ENCODE peak calls at places on chromosome 1, in ten cellular contexts. J is Caco-2, G is left ventricle myocardium inferior, Q is MM.1S, H is neural crest cell, U is stomach, P is endothelial cell, X is BE2C, D is PC-3, B is natural killer cell. L is an unnamed sample.
A peak's percentile ranks its signal among the peaks of the same experiment; 100 is the strongest.

GRCh38 chr1:174344162-174344561 is 103.6 kb upstream of the GPR52 start:
- DNase-seq in Q (peak; percentile 57), U (no peak), J (no peak), G (no peak), H (no peak), D (no peak), P (no peak), B (no peak), X (no peak), L (no peak)

GRCh38 chr1:1672181-1672965 is 13.6 kb upstream of the CDK11B start:
- DNase-seq in D (no peak), G (no peak), X (no peak), U (no peak), P (no peak), H (no peak), Q (no peak), B (no peak), J (no peak), L (no peak)

GRCh38 chr1:17168480-17168878 is 36.4 kb upstream of the PADI1 start:
- DNase-seq in U (no peak), X (no peak), G (no peak), B (no peak), P (no peak), Q (no peak), J (no peak), H (no peak), D (peak; percentile 80), L (no peak)

GRCh38 chr1:46613661-46614603 is 2.7 kb downstream of the MOB3C start:
- DNase-seq in Q (no peak), X (no peak), P (peak; percentile 85), G (peak; percentile 96), B (no peak), H (peak; percentile 44), U (peak; percentile 72), D (peak; percentile 39), J (no peak), L (peak; percentile 89)

GRCh38 chr1:76511226-76511625 is 356.1 kb upstream of the ST6GALNAC5 start:
- DNase-seq in H (no peak), B (no peak), U (no peak), X (no peak), P (no peak), G (no peak), Q (no peak), J (peak; percentile 14), D (no peak), L (no peak)

GRCh38 chr1:2428490-2428889 is 16.1 kb upstream of the PEX10 start:
- DNase-seq in G (no peak), P (no peak), J (no peak), B (no peak), D (no peak), H (no peak), X (no peak), Q (no peak), U (no peak), L (no peak)

GRCh38 chr1:162823231-162823630 is 32.7 kb downstream of the HSD17B7 start:
- DNase-seq in G (no peak), P (no peak), J (no peak), Q (no peak), X (no peak), D (peak; percentile 22), U (no peak), B (no peak), H (no peak), L (no peak)

GRCh38 chr1:37561096-37561793 is 4.5 kb downstream of the DNALI1 start:
- DNase-seq in Q (no peak), P (no peak), H (no peak), J (no peak), X (no peak), D (no peak), U (no peak), B (no peak), G (no peak), L (no peak)

GRCh38 chr1:180631197-180631765 is 541 bp upstream of the XPR1 start:
- DNase-seq in X (no peak), H (no peak), U (no peak), G (no peak), D (no peak), B (no peak), P (no peak), J (no peak), Q (no peak), L (no peak)

GRCh38 chr1:180632326-180633088 is 685 bp downstream of the XPR1 start:
- DNase-seq in H (peak; percentile 58), G (peak; percentile 62), X (peak; percentile 73), B (peak; percentile 65), P (peak; percentile 74), D (peak; percentile 19), J (peak; percentile 80), U (peak; percentile 60), Q (peak; percentile 72), L (peak; percentile 87)

GRCh38 chr1:180630408-180631196 is 1.2 kb upstream of the XPR1 start:
- DNase-seq in P (no peak), X (no peak), U (no peak), Q (no peak), H (no peak), D (no peak), G (no peak), J (no peak), B (no peak), L (no peak)

GRCh38 chr1:180633092-180634045 is 1.5 kb downstream of the XPR1 start:
- DNase-seq in P (no peak), B (no peak), G (no peak), U (no peak), Q (no peak), H (no peak), X (no peak), D (peak; percentile 11), J (no peak), L (no peak)

DNA sequence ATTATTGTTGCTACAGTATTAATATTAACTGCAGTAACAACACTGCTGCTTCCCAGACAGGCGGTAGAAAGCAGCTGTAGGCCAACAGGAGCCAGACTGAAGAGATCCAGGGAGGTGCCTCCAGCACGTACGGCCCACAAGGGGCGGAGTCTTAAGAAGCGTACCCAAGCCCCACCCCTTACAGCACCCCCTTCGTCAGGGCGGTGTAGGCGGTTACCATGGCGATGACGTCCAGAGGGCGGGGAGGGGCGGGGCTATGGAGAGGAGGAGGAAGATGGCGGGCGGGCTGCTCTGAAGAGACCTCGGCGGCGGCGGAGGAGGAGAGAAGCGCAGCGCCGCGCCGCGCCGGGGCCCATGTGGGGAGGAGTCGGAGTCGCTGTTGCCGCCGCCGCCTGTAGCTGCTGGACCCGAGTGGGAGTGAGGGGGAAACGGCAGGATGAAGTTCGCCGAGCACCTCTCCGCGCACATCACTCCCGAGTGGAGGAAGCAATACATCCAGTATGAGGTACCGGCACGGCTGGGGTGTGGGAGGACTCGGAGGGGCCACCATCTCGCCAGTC is at the start of gene XPR1:
- DNase-seq in G (peak; percentile 98), X (peak; percentile 99), P (peak; percentile 94), U (peak; percentile 98), B (peak; percentile 88), D (peak; percentile 94), Q (peak; percentile 100), H (peak; percentile 88), J (peak; percentile 97), L (peak; percentile 98)
- TF ChIP-seq CTCF in G (peak; percentile 59), X (no peak), P (no peak), U (peak; percentile 23), B (no peak), D (no peak), Q (peak; percentile 61), H (peak; percentile 20), J (no peak), L (peak; percentile 34)

DNA sequence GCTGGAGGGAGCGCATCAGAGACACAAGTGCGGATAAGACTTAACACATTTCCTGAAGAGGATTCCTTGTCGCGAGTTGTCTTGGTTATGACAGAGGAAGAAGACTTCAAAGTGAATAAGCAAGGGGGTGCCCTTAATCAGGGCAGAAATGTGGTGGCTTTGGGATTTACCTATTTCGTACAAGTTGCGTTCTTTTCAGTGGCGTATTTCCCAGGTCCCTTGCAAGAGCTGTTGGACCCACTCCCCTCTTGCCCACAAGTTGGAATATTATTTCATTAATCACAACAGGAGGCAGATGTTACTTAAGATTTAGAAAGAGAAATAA is 121.8 kb downstream of the ESRRG start:
- DNase-seq in U (no peak), X (no peak), J (no peak), Q (no peak), D (no peak), G (no peak), B (no peak), H (no peak), P (no peak), L (no peak)
- TF ChIP-seq CTCF in U (no peak), X (no peak), J (no peak), Q (no peak), D (peak; percentile 30), G (no peak), B (no peak), H (no peak), P (no peak), L (no peak)

GRCh38 chr1:6472391-6472790 is 6.4 kb upstream of the TNFRSF25 start:
- DNase-seq in X (no peak), G (no peak), J (peak; percentile 39), H (no peak), B (no peak), Q (no peak), U (no peak), D (no peak), P (peak; percentile 47), L (no peak)
- TF ChIP-seq CTCF in X (no peak), G (peak; percentile 7), J (peak; percentile 27), H (peak; percentile 54), B (no peak), Q (peak; percentile 76), U (no peak), D (peak; percentile 84), P (peak; percentile 32), L (peak; percentile 34)

DNA sequence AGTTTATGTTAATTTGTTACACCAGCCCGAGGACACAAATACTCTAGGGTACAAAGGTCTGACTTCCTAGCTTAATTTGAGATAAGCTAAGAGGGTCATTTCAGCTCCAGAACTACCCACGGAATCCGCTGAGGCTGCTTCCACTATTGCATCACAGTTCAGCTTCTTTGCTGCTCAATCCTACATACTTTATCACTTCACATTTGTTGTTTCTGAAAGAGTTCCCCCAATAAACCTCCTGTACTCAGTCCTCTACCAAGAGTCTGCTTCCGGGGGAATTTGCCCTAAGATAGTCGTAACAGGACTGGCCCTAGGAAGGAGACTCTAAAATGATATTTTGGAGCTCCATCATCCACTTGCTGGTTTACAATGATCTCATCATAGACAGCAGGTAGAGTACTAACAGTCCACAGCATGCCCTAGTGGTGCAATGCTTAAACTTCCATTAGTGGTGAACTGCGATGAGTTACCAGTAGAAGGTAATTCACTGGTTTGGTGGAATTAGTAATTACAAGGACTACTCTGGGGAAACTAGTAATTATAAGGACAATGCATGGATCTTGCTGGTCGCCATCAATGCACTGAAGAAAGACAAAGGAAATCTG is 229.3 kb downstream of the USH2A start:
- DNase-seq in P (no peak), B (no peak), Q (no peak), U (no peak), J (peak; percentile 22), X (no peak), G (no peak), D (peak; percentile 57), H (no peak), L (no peak)
- TF ChIP-seq CTCF in P (no peak), B (no peak), Q (no peak), U (no peak), J (peak; percentile 41), X (peak; percentile 72), G (no peak), D (peak; percentile 61), H (peak; percentile 37), L (peak; percentile 21)